ENCODE peak calls at places on chromosome 3, in seven cellular contexts. One of them, this sample, is unnamed.

GRCh38 chr3:71495708-71496472 is 87.6 kb downstream of the FOXP1 start:
- DNase-seq in uterus: peak
- DNase-seq in body of pancreas: no peak
- DNase-seq in transverse colon: no peak
- DNase-seq in K562: peak
- DNase-seq in heart left ventricle: no peak
- DNase-seq in A549: peak
- DNase-seq in this sample: no peak

GRCh38 chr3:99919694-99920093 is 102.0 kb downstream of the CMSS1 start:
- DNase-seq in uterus: no peak
- DNase-seq in body of pancreas: no peak
- DNase-seq in transverse colon: no peak
- DNase-seq in K562: no peak
- DNase-seq in heart left ventricle: no peak
- DNase-seq in A549: no peak
- DNase-seq in this sample: no peak

GRCh38 chr3:55243686-55244085 is 243.4 kb downstream of the WNT5A start:
- DNase-seq in uterus: no peak
- DNase-seq in body of pancreas: peak
- DNase-seq in transverse colon: no peak
- DNase-seq in K562: no peak
- DNase-seq in heart left ventricle: no peak
- DNase-seq in A549: no peak
- DNase-seq in this sample: no peak

GRCh38 chr3:130834476-130834875 is 59.4 kb upstream of the ATP2C1 start:
- DNase-seq in uterus: no peak
- DNase-seq in body of pancreas: no peak
- DNase-seq in transverse colon: no peak
- DNase-seq in K562: no peak
- DNase-seq in heart left ventricle: no peak
- DNase-seq in A549: no peak
- DNase-seq in this sample: no peak

GRCh38 chr3:171744055-171744741 is 66.1 kb downstream of the PLD1 start:
- DNase-seq in uterus: no peak
- DNase-seq in body of pancreas: no peak
- DNase-seq in transverse colon: no peak
- DNase-seq in K562: no peak
- DNase-seq in heart left ventricle: no peak
- DNase-seq in A549: no peak
- DNase-seq in this sample: no peak

GRCh38 chr3:116444819-116445290 is 432 bp downstream of the LSAMP start:
- DNase-seq in uterus: no peak
- DNase-seq in body of pancreas: no peak
- DNase-seq in transverse colon: no peak
- DNase-seq in K562: no peak
- DNase-seq in heart left ventricle: no peak
- DNase-seq in A549: no peak
- DNase-seq in this sample: no peak

GRCh38 chr3:30948436-30948835 is 54.0 kb upstream of the GADL1 start:
- DNase-seq in uterus: no peak
- DNase-seq in body of pancreas: no peak
- DNase-seq in transverse colon: no peak
- DNase-seq in K562: no peak
- DNase-seq in heart left ventricle: no peak
- DNase-seq in A549: no peak
- DNase-seq in this sample: no peak

GRCh38 chr3:90010341-90010740 is 902.9 kb downstream of the EPHA3 start:
- DNase-seq in uterus: no peak
- DNase-seq in body of pancreas: no peak
- DNase-seq in transverse colon: no peak
- DNase-seq in K562: no peak
- DNase-seq in heart left ventricle: no peak
- DNase-seq in A549: no peak
- DNase-seq in this sample: no peak

GRCh38 chr3:122929576-122930365 is 97.8 kb downstream of the SEMA5B start:
- DNase-seq in uterus: no peak
- DNase-seq in body of pancreas: no peak
- DNase-seq in transverse colon: no peak
- DNase-seq in K562: no peak
- DNase-seq in heart left ventricle: no peak
- DNase-seq in A549: no peak
- DNase-seq in this sample: no peak

GRCh38 chr3:3177861-3178497 is 1.5 kb downstream of the CRBN start:
- DNase-seq in uterus: no peak
- DNase-seq in body of pancreas: no peak
- DNase-seq in transverse colon: no peak
- DNase-seq in K562: peak
- DNase-seq in heart left ventricle: no peak
- DNase-seq in A549: no peak
- DNase-seq in this sample: no peak

GRCh38 chr3:3178498-3179328 is 778 bp downstream of the CRBN start:
- DNase-seq in uterus: no peak
- DNase-seq in body of pancreas: no peak
- DNase-seq in transverse colon: no peak
- DNase-seq in K562: no peak
- DNase-seq in heart left ventricle: no peak
- DNase-seq in A549: no peak
- DNase-seq in this sample: no peak

GRCh38 chr3:3180421-3180820 is 930 bp upstream of the CRBN start:
- DNase-seq in uterus: no peak
- DNase-seq in body of pancreas: no peak
- DNase-seq in transverse colon: no peak
- DNase-seq in K562: no peak
- DNase-seq in heart left ventricle: no peak
- DNase-seq in A549: no peak
- DNase-seq in this sample: no peak

GRCh38 chr3:3184876-3185275 is 5.4 kb upstream of the CRBN start:
- DNase-seq in uterus: no peak
- DNase-seq in body of pancreas: no peak
- DNase-seq in transverse colon: no peak
- DNase-seq in K562: no peak
- DNase-seq in heart left ventricle: no peak
- DNase-seq in A549: no peak
- DNase-seq in this sample: no peak

GRCh38 chr3:3179407-3180094 is at the start of gene CRBN:
- DNase-seq in uterus: peak
- DNase-seq in body of pancreas: peak
- DNase-seq in transverse colon: peak
- DNase-seq in K562: peak
- DNase-seq in heart left ventricle: peak
- DNase-seq in A549: peak
- DNase-seq in this sample: peak
- TF ChIP-seq POLR2A in uterus: peak
- TF ChIP-seq POLR2A in body of pancreas: peak
- TF ChIP-seq POLR2A in transverse colon: peak
- TF ChIP-seq POLR2A in K562: peak
- TF ChIP-seq POLR2A in heart left ventricle: no peak
- TF ChIP-seq POLR2A in A549: peak
- TF ChIP-seq POLR2A in this sample: no peak

GRCh38 chr3:128698211-128699011 is 27.6 kb upstream of the RAB7A start:
- DNase-seq in uterus: peak
- DNase-seq in body of pancreas: peak
- DNase-seq in transverse colon: peak
- DNase-seq in K562: no peak
- DNase-seq in heart left ventricle: peak
- DNase-seq in A549: peak
- DNase-seq in this sample: peak
- H3K4me3 ChIP-seq in uterus: peak
- H3K4me3 ChIP-seq in body of pancreas: peak
- H3K4me3 ChIP-seq in transverse colon: peak
- H3K4me3 ChIP-seq in K562: no peak
- H3K4me3 ChIP-seq in heart left ventricle: peak
- H3K4me3 ChIP-seq in A549: peak
- H3K4me3 ChIP-seq in this sample: peak

DNA sequence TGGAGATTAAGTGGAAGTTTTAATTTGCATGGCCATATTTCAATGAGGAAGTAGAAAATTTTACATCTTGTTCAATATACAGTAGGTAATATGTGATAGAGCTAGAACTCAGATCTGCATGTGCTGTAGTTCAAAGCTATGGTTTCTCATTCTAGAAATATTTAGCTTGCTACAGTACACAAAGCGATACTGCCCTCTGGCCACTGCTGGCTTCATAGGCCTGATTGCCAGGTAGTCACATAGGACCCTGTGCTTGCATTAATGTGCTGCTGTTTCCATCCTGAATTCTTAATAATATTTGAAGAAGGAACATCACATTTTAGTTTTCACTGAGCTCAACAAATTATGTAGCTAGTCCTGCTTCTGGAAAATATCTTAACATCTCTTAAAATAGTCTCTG is 87.0 kb downstream of the PLSCR2 start:
- DNase-seq in uterus: no peak
- DNase-seq in body of pancreas: peak
- DNase-seq in transverse colon: peak
- DNase-seq in K562: no peak
- DNase-seq in heart left ventricle: no peak
- DNase-seq in A549: peak
- DNase-seq in this sample: no peak
- TF ChIP-seq CTCF in uterus: no peak
- TF ChIP-seq CTCF in body of pancreas: no peak
- TF ChIP-seq CTCF in transverse colon: peak
- TF ChIP-seq CTCF in K562: no peak
- TF ChIP-seq CTCF in heart left ventricle: no peak
- TF ChIP-seq CTCF in A549: peak
- TF ChIP-seq CTCF in this sample: no peak

DNA sequence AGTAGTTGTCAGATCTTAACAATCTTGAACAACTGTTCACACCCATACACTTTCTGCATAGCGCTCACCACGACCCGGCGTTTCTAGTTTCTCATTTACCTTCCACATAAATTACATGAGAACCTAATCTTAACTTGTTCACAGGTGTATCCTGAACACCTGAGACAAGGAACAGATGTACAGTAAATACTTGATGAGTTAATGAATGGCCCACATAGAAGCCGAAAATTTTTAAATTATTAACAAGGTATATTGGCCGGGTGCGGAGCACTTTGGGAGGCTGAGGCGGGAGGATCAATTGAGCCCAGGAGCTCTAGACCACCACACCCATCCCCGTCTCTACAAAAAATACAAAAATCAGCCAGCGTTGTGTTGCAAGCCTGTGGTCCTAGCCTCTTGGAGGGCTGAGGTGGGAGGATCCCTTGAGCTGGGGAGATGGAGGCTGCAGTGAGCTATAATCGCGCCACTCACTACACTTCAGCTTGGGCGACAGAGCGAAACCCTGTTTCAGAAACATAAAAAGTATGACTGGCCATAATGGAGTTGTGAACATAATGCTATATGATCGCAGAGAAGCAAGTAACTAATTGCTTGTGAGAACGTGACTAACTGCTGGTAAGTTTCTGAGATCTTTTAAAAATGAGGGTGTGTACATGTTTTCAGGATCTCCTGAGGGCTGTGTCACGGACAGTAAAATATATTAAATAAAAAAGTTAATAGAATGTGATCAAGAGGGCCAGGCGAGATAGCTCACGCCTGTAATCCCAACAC is 1.0 kb upstream of the SMARCC1 start:
- DNase-seq in uterus: no peak
- DNase-seq in body of pancreas: no peak
- DNase-seq in transverse colon: no peak
- DNase-seq in K562: no peak
- DNase-seq in heart left ventricle: no peak
- DNase-seq in A549: no peak
- DNase-seq in this sample: no peak
- TF ChIP-seq POLR2A in uterus: no peak
- TF ChIP-seq POLR2A in body of pancreas: no peak
- TF ChIP-seq POLR2A in transverse colon: no peak
- TF ChIP-seq POLR2A in K562: no peak
- TF ChIP-seq POLR2A in heart left ventricle: no peak
- TF ChIP-seq POLR2A in A549: no peak
- TF ChIP-seq POLR2A in this sample: no peak

DNA sequence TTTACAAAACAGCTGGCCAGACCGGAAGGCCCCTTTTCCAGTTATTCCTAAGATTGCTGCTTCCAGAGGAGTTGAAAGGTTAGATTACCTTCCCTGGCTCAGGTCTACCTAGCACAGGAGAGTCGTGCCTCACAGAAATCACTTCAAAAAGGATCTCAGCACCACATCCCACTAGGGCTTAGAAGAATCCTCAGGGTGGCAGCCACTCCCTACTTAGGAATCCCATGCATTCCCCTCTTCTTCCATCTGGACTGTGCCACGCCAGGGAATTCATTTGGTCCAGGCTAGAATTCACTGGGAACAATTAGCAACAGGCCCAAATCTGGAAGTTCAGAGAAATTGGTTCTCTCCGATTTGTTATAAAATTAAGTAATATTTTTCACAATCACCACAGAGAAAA is 226.4 kb upstream of the IL12A start:
- DNase-seq in uterus: no peak
- DNase-seq in body of pancreas: no peak
- DNase-seq in transverse colon: no peak
- DNase-seq in K562: no peak
- DNase-seq in heart left ventricle: no peak
- DNase-seq in A549: peak
- DNase-seq in this sample: no peak
- H3K4me3 ChIP-seq in uterus: no peak
- H3K4me3 ChIP-seq in body of pancreas: no peak
- H3K4me3 ChIP-seq in transverse colon: no peak
- H3K4me3 ChIP-seq in K562: no peak
- H3K4me3 ChIP-seq in heart left ventricle: peak
- H3K4me3 ChIP-seq in A549: peak
- H3K4me3 ChIP-seq in this sample: no peak

DNA sequence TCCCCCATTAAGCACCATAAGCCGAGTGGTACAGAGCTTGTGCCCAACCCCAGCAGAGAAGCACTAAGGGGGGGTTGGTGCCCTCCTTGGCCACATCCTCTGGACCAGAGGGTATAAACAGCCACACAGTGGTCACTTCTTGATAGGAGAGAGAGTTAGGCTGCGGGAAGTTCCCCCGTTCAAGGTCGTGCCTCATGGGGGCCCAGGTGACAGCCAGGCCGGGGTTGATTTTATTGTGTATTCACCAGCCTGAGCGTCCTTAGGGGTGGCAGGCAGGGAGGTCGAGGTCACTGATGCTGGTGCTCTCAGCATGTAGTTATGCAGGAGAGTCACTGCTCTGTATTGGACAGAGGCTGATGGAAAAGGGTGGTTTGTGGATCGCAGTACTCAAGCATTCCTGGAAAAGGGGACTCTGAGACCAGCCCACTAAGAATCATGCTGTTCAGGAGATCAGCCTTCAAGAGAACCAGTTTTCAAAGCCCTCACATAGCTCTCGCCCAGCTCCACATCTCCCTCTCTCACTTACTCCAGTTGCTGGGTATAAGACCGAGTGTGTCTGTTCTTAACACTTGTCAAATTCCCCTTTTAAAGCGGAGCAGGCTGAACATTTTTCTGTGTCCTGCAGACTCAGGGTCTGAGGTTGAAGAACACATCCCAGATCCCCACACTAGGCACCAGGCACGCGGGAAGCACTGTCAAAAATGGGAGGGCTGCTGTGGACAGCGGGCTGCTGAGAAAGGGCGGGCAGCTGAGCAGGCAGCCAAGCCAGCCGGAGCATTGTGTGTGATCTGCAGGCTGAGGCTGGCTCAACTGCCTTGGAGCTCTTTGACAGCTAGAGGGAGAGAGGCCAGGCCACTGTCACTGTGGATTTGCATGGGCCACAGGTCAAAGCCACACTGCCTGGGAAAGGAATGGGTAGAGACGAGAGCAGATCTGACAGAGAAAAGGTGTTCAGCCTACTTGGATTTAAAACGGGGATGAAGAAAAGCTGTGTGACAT is 279.3 kb upstream of the LRRFIP2 start:
- DNase-seq in uterus: peak
- DNase-seq in body of pancreas: peak
- DNase-seq in transverse colon: peak
- DNase-seq in K562: no peak
- DNase-seq in heart left ventricle: peak
- DNase-seq in A549: no peak
- DNase-seq in this sample: peak
- TF ChIP-seq CTCF in uterus: peak
- TF ChIP-seq CTCF in body of pancreas: peak
- TF ChIP-seq CTCF in transverse colon: peak
- TF ChIP-seq CTCF in K562: no peak
- TF ChIP-seq CTCF in heart left ventricle: peak
- TF ChIP-seq CTCF in A549: no peak
- TF ChIP-seq CTCF in this sample: no peak

GRCh38 chr3:189908646-189909045 is 212.1 kb downstream of the P3H2 start:
- DNase-seq in uterus: no peak
- DNase-seq in body of pancreas: no peak
- DNase-seq in transverse colon: no peak
- DNase-seq in K562: no peak
- DNase-seq in heart left ventricle: no peak
- DNase-seq in A549: peak
- DNase-seq in this sample: no peak
- TF ChIP-seq POLR2A in uterus: no peak
- TF ChIP-seq POLR2A in body of pancreas: no peak
- TF ChIP-seq POLR2A in transverse colon: no peak
- TF ChIP-seq POLR2A in K562: no peak
- TF ChIP-seq POLR2A in heart left ventricle: no peak
- TF ChIP-seq POLR2A in A549: no peak
- TF ChIP-seq POLR2A in this sample: no peak